ENCODE peak calls at places on chromosomes 5 and 9, in five cellular contexts. X is NCI-H1092 treated with DMSO at 0.1 percent for 48 hours, R is AML-193, J is posterior vena cava, Z is fibroblast of the aortic adventitia. O is an unnamed sample.

GRCh38 chr9:90974007-90974406 is 172.4 kb downstream of the SYK start:
- DNase-seq in Z (peak; percentile 44), X (no peak), J (no peak), R (no peak), O (no peak)

GRCh38 chr9:89475891-89476440 is 21.9 kb downstream of the SEMA4D start:
- DNase-seq in X (no peak), R (no peak), J (peak; percentile 81), Z (no peak), O (no peak)

GRCh38 chr5:57539281-57539701 is 56.7 kb upstream of the ACTBL2 start:
- DNase-seq in X (no peak), Z (no peak), J (no peak), R (no peak), O (no peak)

GRCh38 chr5:172598251-172599203 is 42.5 kb upstream of the NEURL1B start:
- DNase-seq in J (peak; percentile 76), X (no peak), R (no peak), Z (no peak), O (no peak)

GRCh38 chr9:81687521-81688261 is 1.7 kb downstream of the TLE1 start:
- DNase-seq in R (no peak), J (peak; percentile 81), X (peak; percentile 47), Z (peak; percentile 27), O (no peak)

GRCh38 chr9:128091144-128091543 is 23.1 kb downstream of the SLC25A25 start:
- DNase-seq in J (peak; percentile 92), X (peak; percentile 41), Z (peak; percentile 97), R (no peak), O (no peak)

GRCh38 chr5:109105631-109106267 is 304.0 kb downstream of the PJA2 start:
- DNase-seq in Z (peak; percentile 97), R (no peak), X (no peak), J (no peak), O (peak; percentile 89)

GRCh38 chr9:119758241-119758640 is 389.0 kb upstream of the BRINP1 start:
- DNase-seq in J (no peak), R (no peak), Z (no peak), X (no peak), O (no peak)

GRCh38 chr9:6072442-6072841 is 57.0 kb upstream of the RANBP6 start:
- DNase-seq in X (no peak), R (peak; percentile 15), J (no peak), Z (no peak), O (no peak)

GRCh38 chr9:23825700-23826099 is 340 bp downstream of the ELAVL2 start:
- DNase-seq in Z (peak; percentile 4), X (no peak), R (no peak), J (no peak), O (no peak)

GRCh38 chr9:36126016-36126786 is 10.3 kb upstream of the GLIPR2 start:
- DNase-seq in J (no peak), X (no peak), R (no peak), Z (no peak), O (no peak)

GRCh38 chr9:20199111-20199510 is 410.3 kb upstream of the SLC24A2 start:
- DNase-seq in J (no peak), Z (no peak), R (no peak), X (no peak), O (no peak)

GRCh38 chr5:73983661-73984060 is 357.7 kb downstream of the ARHGEF28 start:
- DNase-seq in Z (no peak), X (no peak), J (no peak), R (no peak), O (no peak)

GRCh38 chr5:65184780-65185179 is 296.9 kb downstream of the ADAMTS6 start:
- DNase-seq in X (no peak), J (no peak), R (no peak), Z (no peak), O (no peak)

GRCh38 chr5:112616812-112617547 is 120.7 kb upstream of the APC start:
- DNase-seq in X (peak; percentile 63), Z (no peak), R (no peak), J (no peak), O (no peak)

GRCh38 chr5:56409331-56410190 is 176.4 kb upstream of the ANKRD55 start:
- DNase-seq in X (no peak), R (no peak), J (no peak), Z (peak; percentile 94), O (peak; percentile 10)

GRCh38 chr9:89498845-89499480 is 1.1 kb upstream of the SEMA4D start:
- DNase-seq in R (peak; percentile 42), X (no peak), Z (no peak), J (no peak), O (no peak)

GRCh38 chr5:141476132-141476909 is 555 bp downstream of the PCDHGC3 start:
- DNase-seq in R (no peak), X (no peak), Z (peak; percentile 84), J (peak; percentile 92), O (peak; percentile 37)

GRCh38 chr5:100479079-100479688 is 56.0 kb upstream of the FAM174A start:
- DNase-seq in Z (peak; percentile 22), J (no peak), X (peak; percentile 47), R (no peak), O (peak; percentile 5)

GRCh38 chr5:9919306-9920030 is 289.3 kb upstream of the TAS2R1 start:
- DNase-seq in R (no peak), X (no peak), J (no peak), Z (no peak), O (no peak)

GRCh38 chr5:32709789-32710334 is 1.3 kb upstream of the NPR3 start:
- DNase-seq in Z (peak; percentile 89), X (peak; percentile 57), R (peak; percentile 16), J (peak; percentile 89), O (peak; percentile 60)

GRCh38 chr5:153081385-153081784 is 409.1 kb upstream of the GRIA1 start:
- DNase-seq in R (no peak), J (no peak), X (no peak), Z (no peak), O (no peak)

GRCh38 chr5:151864349-151864748 is 60.3 kb downstream of the GLRA1 start:
- DNase-seq in X (no peak), R (no peak), J (no peak), Z (no peak), O (no peak)

GRCh38 chr5:74015716-74016115 is 389.7 kb downstream of the ARHGEF28 start:
- DNase-seq in X (no peak), Z (no peak), R (no peak), J (no peak), O (no peak)

GRCh38 chr5:98872679-98873078 is 56.1 kb downstream of the CHD1 start:
- DNase-seq in X (no peak), Z (peak; percentile 2), R (no peak), J (no peak), O (no peak)

GRCh38 chr5:132275367-132276220 is 18.1 kb downstream of the PDLIM4 start:
- DNase-seq in R (no peak), Z (no peak), J (no peak), X (no peak), O (no peak)

GRCh38 chr9:131986576-131986975 is 93.1 kb downstream of the MED27 start:
- DNase-seq in Z (no peak), X (peak; percentile 65), J (no peak), R (no peak), O (no peak)

GRCh38 chr9:137320555-137321384 is 18.7 kb upstream of the NRARP start:
- DNase-seq in Z (no peak), R (no peak), X (no peak), J (peak; percentile 76), O (no peak)

GRCh38 chr5:119943148-119943547 is 313.8 kb downstream of the FAM170A start:
- DNase-seq in Z (peak; percentile 38), R (peak; percentile 15), X (no peak), J (no peak), O (no peak)

GRCh38 chr9:111016046-111017026 is 21.9 kb downstream of the LPAR1 start:
- DNase-seq in Z (peak; percentile 93), X (peak; percentile 65), J (no peak), R (no peak), O (peak; percentile 16)

GRCh38 chr5:40401965-40402364 is 277.8 kb upstream of the PTGER4 start:
- DNase-seq in J (no peak), R (peak; percentile 39), Z (no peak), X (no peak), O (no peak)

GRCh38 chr9:101977614-101978210 is 239.3 kb upstream of the GRIN3A start:
- DNase-seq in Z (peak; percentile 30), J (no peak), R (peak; percentile 22), X (peak; percentile 63), O (no peak)

GRCh38 chr9:114303571-114303970 is 19.3 kb upstream of the ORM1 start:
- DNase-seq in Z (no peak), J (peak; percentile 11), R (no peak), X (no peak), O (no peak)

O was measured in glomerular endothelial cell.